ENCODE peak calls at places on chromosomes 4 and X, in eight cellular contexts. J, H, B, G, V, W, A and Y are unnamed samples.

GRCh38 chr4:41420576-41420975 is 117.4 kb upstream of the LIMCH1 start:
- DNase-seq in W (no peak), H (no peak), G (no peak), B (no peak), A (no peak), J (no peak), V (no peak), Y (no peak)

GRCh38 chr4:114807759-114808404 is 209.3 kb downstream of the UGT8 start:
- DNase-seq in V (no peak), W (no peak), H (no peak), B (no peak), G (peak), J (no peak), A (no peak), Y (peak)

GRCh38 chrX:82335772-82336171 is 1133.9 kb downstream of the SH3BGRL start:
- DNase-seq in J (no peak), A (no peak), G (no peak), V (no peak), B (no peak), W (no peak), H (no peak), Y (no peak)

GRCh38 chrX:8743126-8743732 is 11.3 kb upstream of the ANOS1 start:
- DNase-seq in B (no peak), A (peak), J (no peak), W (peak), H (no peak), G (peak), V (no peak), Y (peak)

GRCh38 chr4:125062079-125062478 is 252.7 kb upstream of the FAT4 start:
- DNase-seq in B (no peak), H (no peak), W (no peak), A (no peak), V (no peak), J (no peak), G (no peak), Y (no peak)

GRCh38 chr4:3531306-3531886 is 826 bp downstream of the LRPAP1 start:
- DNase-seq in J (no peak), B (peak), A (no peak), V (no peak), W (no peak), G (no peak), H (no peak), Y (no peak)

GRCh38 chrX:119518371-119518770 is 46.8 kb downstream of the STEEP1 start:
- DNase-seq in V (no peak), W (no peak), J (no peak), A (no peak), G (no peak), B (no peak), H (no peak), Y (no peak)

GRCh38 chrX:39445336-39445735 is 644.1 kb downstream of the MID1IP1 start:
- DNase-seq in H (no peak), A (no peak), V (no peak), W (no peak), G (no peak), B (no peak), J (no peak), Y (no peak)

GRCh38 chr4:186537843-186538521 is 17.4 kb downstream of the MTNR1A start:
- DNase-seq in H (no peak), A (no peak), G (no peak), V (no peak), J (no peak), W (no peak), B (no peak), Y (no peak)

GRCh38 chr4:110840221-110840654 is 217.4 kb upstream of the PITX2 start:
- DNase-seq in V (no peak), A (no peak), W (no peak), H (peak), J (peak), B (no peak), G (peak), Y (no peak)

GRCh38 chr4:30718021-30718888 is 1.9 kb upstream of the PCDH7 start:
- DNase-seq in B (peak), H (no peak), V (no peak), W (no peak), G (peak), J (peak), A (no peak), Y (peak)

DNA sequence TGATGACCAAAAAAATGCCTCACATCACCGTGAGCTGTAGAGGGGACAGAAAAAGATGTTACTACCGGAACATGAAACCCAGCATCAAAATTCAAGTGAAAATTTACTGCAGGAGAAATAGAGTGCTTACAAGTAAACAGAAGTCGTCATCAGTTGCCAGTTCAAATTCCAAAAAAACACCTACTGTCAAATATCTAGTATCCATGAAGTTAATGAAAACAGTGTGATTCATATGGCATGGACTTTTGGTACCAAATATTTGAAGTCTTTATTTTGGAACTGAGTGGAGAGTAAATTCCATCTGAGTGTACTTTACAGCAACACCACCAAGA is 388.9 kb upstream of the SPOCK3 start:
- DNase-seq in A (no peak), W (no peak), H (no peak), V (no peak), J (no peak), G (no peak), B (no peak), Y (no peak)
- TF ChIP-seq CTCF in A (no peak), W (no peak), H (no peak), V (no peak), J (no peak), G (no peak), B (no peak), Y (no peak)

GRCh38 chr4:112853662-112854256 is 195.7 kb upstream of the ANK2 start:
- DNase-seq in H (no peak), G (no peak), J (no peak), B (no peak), A (no peak), V (no peak), W (no peak), Y (no peak)
- TF ChIP-seq CTCF in H (peak), G (peak), J (peak), B (peak), A (no peak), V (peak), W (no peak), Y (no peak)

GRCh38 chr4:155322782-155323181 is 54.0 kb downstream of the MAP9 start:
- DNase-seq in A (no peak), B (no peak), G (no peak), J (no peak), V (no peak), H (no peak), W (no peak), Y (no peak)
- TF ChIP-seq CTCF in A (no peak), B (no peak), G (no peak), J (no peak), V (no peak), H (no peak), W (no peak), Y (no peak)

GRCh38 chr4:128287871-128288688 is 467 bp upstream of the PGRMC2 start:
- DNase-seq in W (peak), H (peak), A (peak), V (peak), G (peak), B (peak), J (peak), Y (peak)
- TF ChIP-seq CTCF in W (no peak), H (no peak), A (peak), V (no peak), G (peak), B (peak), J (no peak), Y (no peak)

DNA sequence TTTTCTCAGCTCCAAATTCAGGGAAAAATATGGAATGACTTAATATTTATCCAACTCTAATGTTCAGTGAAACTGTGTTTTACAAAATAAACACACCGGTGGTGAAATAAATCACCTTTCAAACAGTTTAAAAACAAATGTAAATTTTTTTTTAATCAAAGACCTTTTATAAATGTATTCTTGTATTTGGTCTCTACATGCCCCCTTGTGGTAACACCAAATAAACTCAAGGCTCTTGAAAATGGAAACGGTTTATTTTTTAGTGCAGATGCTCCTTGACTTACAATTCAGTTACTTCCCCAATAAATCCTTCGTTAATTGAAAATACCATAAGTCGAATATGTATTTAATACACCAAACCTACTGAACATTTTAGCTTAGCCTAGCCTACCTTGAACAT is 45.9 kb upstream of the ITM2A start:
- DNase-seq in J (no peak), A (no peak), H (no peak), G (peak), W (no peak), V (no peak), B (no peak), Y (peak)
- TF ChIP-seq CTCF in J (no peak), A (peak), H (peak), G (peak), W (no peak), V (peak), B (no peak), Y (peak)

DNA sequence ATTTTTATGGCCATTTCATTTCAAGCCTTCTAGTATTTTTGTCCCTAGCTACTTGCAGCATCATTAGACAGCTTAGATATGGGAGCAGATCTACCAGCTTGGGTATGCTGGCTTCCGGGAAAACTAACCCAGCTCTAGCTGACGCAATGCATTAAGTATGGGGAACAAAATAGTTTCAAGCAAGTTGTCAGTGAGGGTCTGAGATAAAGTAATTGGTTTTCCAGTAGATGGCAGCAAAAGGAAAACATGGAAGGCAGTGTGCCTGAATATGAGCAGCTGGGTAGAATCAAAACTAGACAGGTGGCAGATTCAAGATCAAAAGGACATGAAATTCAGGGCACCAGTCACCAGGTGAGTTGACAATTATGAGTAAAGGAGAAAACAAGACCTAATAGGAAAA is 340.9 kb upstream of the CTSO start:
- DNase-seq in G (peak), V (no peak), A (no peak), H (peak), J (peak), W (no peak), B (no peak), Y (no peak)
- TF ChIP-seq CTCF in G (peak), V (peak), A (no peak), H (peak), J (peak), W (no peak), B (no peak), Y (no peak)

DNA sequence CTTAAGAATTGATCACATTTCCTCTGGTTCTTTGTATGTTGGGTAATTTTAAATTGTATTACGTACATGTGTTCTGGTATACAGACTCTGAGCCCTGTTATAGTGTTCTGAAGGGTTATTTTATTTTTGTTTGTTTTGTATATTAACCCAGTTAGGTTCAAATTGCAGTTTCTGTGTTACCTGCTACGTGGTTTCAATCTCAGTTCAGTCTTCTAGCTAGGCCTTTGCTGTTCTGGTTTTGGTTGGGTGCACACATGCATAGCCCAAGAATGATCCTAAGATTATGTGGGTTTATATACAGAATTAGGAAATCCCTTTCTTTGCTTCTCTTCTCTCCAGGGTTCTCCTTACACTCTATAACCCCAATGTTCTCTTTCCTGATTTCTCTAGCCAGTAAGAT is 161.0 kb downstream of the PPP1R2C start:
- DNase-seq in W (no peak), H (no peak), V (no peak), B (no peak), A (no peak), J (no peak), G (no peak), Y (no peak)
- TF ChIP-seq CTCF in W (no peak), H (no peak), V (no peak), B (no peak), A (no peak), J (no peak), G (no peak), Y (no peak)

GRCh38 chr4:104532677-104533076 is 38.0 kb upstream of the CXXC4 start:
- DNase-seq in V (no peak), J (no peak), H (no peak), W (no peak), G (no peak), B (no peak), A (no peak), Y (no peak)

DNA sequence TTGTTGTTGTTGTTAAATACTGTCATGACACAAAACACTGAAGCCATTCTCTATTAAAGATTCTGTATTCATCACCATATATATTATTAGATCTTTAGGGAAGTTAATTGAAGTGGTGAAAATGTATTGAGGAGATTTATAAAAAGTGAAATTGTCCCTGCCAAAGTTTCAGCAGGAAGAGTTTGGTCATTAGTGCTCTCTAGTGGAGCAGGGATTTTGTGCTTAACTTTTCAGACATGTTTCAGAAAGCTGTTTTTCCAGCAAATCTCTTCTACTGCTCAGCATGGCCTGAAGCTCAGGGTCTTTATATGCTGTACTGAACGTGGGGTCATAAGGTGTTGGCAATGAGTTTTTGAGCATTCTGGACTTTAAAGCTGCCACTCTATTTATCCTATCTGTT is 36.7 kb upstream of the CXXC4 start:
- DNase-seq in W (no peak), J (no peak), A (no peak), H (no peak), G (no peak), V (no peak), B (no peak), Y (no peak)
- TF ChIP-seq CTCF in W (no peak), J (no peak), A (no peak), H (no peak), G (no peak), V (no peak), B (peak), Y (no peak)

GRCh38 chr4:26404597-26405323 is 83.9 kb downstream of the RBPJ start:
- DNase-seq in V (no peak), H (no peak), J (no peak), B (no peak), G (no peak), W (no peak), A (no peak), Y (no peak)
- TF ChIP-seq CTCF in V (no peak), H (no peak), J (no peak), B (no peak), G (no peak), W (no peak), A (no peak), Y (no peak)

GRCh38 chrX:50973199-50973598 is 62.7 kb downstream of the BMP15 start:
- DNase-seq in A (no peak), G (no peak), B (no peak), W (no peak), V (no peak), J (no peak), H (no peak), Y (no peak)

GRCh38 chrX:50980251-50980650 is 69.7 kb downstream of the BMP15 start:
- DNase-seq in V (no peak), J (no peak), B (no peak), G (no peak), H (no peak), W (no peak), A (no peak), Y (no peak)

GRCh38 chrX:50978920-50979660 is 68.6 kb downstream of the BMP15 start:
- DNase-seq in J (no peak), A (no peak), V (no peak), G (no peak), H (no peak), W (no peak), B (no peak), Y (no peak)
- TF ChIP-seq CTCF in J (no peak), A (no peak), V (no peak), G (no peak), H (peak), W (no peak), B (no peak), Y (no peak)